ENCODE peak calls at places on chromosomes 3 and 15, in four cellular contexts. M is PC-3, C is pancreas, G is hepatocyte. X is an unnamed sample.

GRCh38 chr3:127781411-127782001 is 40.8 kb downstream of the MGLL start:
- DNase-seq in C (no peak), M (no peak), G (no peak), X (no peak)

GRCh38 chr3:147153830-147154539 is 252.4 kb downstream of the ZIC4 start:
- DNase-seq in C (no peak), M (no peak), G (no peak), X (no peak)

GRCh38 chr15:101148881-101149664 is 102.8 kb downstream of the CHSY1 start:
- DNase-seq in G (peak; percentile 47), M (no peak), C (no peak), X (no peak)

GRCh38 chr3:177724020-177724638 is 526.8 kb upstream of the TBL1XR1 start:
- DNase-seq in M (no peak), C (no peak), G (no peak), X (no peak)

GRCh38 chr3:139285691-139286090 is 58.1 kb upstream of the MRPS22 start:
- DNase-seq in C (no peak), G (no peak), M (no peak), X (no peak)

GRCh38 chr3:175343946-175344345 is 484.8 kb downstream of the NAALADL2 start:
- DNase-seq in M (no peak), C (no peak), G (no peak), X (no peak)

GRCh38 chr15:67024322-67024997 is 40.9 kb upstream of the SMAD3 start:
- DNase-seq in M (peak; percentile 90), C (peak; percentile 74), G (peak; percentile 89), X (no peak)

GRCh38 chr3:194257030-194257657 is 94.0 kb downstream of the CPN2 start:
- DNase-seq in M (no peak), G (no peak), C (no peak), X (no peak)

GRCh38 chr3:140203510-140203909 is 268.5 kb downstream of the CLSTN2 start:
- DNase-seq in G (no peak), C (no peak), M (no peak), X (no peak)

GRCh38 chr3:131535131-131535530 is 32.4 kb upstream of the MRPL3 start:
- DNase-seq in M (peak; percentile 78), G (no peak), C (no peak), X (no peak)

GRCh38 chr15:31013863-31014607 is 22.6 kb upstream of the MTMR10 start:
- DNase-seq in M (no peak), C (no peak), G (no peak), X (no peak)

GRCh38 chr15:67253517-67254237 is 784 bp downstream of the AAGAB start:
- DNase-seq in M (peak; percentile 7), G (no peak), C (no peak), X (no peak)

GRCh38 chr15:40108061-40108854 is 421 bp downstream of the BMF start:
- DNase-seq in M (peak; percentile 32), C (peak; percentile 89), G (peak; percentile 68), X (no peak)

GRCh38 chr3:30299674-30300423 is 306.6 kb upstream of the TGFBR2 start:
- DNase-seq in M (no peak), C (no peak), G (no peak), X (no peak)

GRCh38 chr3:68876112-68876713 is 56.1 kb downstream of the TAFA4 start:
- DNase-seq in C (no peak), M (peak; percentile 66), G (peak; percentile 83), X (no peak)

GRCh38 chr15:74770211-74770892 is 11.5 kb upstream of the CSK start:
- DNase-seq in C (no peak), M (no peak), G (no peak), X (no peak)

GRCh38 chr3:129001101-129001816 is at the start of gene EFCC1:
- DNase-seq in G (peak; percentile 65), M (no peak), C (no peak), X (no peak)

GRCh38 chr3:138289701-138290100 is 40.0 kb downstream of the NME9 start:
- DNase-seq in G (no peak), C (no peak), M (no peak), X (no peak)

GRCh38 chr3:121885386-121885785 is 8.8 kb upstream of the SLC15A2 start:
- DNase-seq in G (no peak), C (no peak), M (no peak), X (no peak)

GRCh38 chr15:27214032-27214431 is 243.1 kb downstream of the GABRG3 start:
- DNase-seq in M (no peak), C (no peak), G (no peak), X (no peak)

GRCh38 chr15:82832601-82833209 is 23.3 kb downstream of the WHAMM start:
- DNase-seq in C (no peak), M (peak; percentile 93), G (no peak), X (no peak)

GRCh38 chr3:14899993-14900618 is 47.3 kb upstream of the NR2C2 start:
- DNase-seq in G (peak; percentile 56), M (no peak), C (no peak), X (no peak)

GRCh38 chr3:63975705-63976104 is 47.6 kb downstream of the PSMD6 start:
- DNase-seq in M (no peak), G (no peak), C (peak; percentile 64), X (no peak)

GRCh38 chr3:147410518-147411234 is 1.5 kb downstream of the ZIC1 start:
- DNase-seq in G (no peak), M (no peak), C (no peak), X (no peak)

GRCh38 chr15:87733005-87733404 is 523.5 kb downstream of the NTRK3 start:
- DNase-seq in M (no peak), C (no peak), G (peak; percentile 45), X (no peak)

GRCh38 chr3:134709563-134710312 is 58.9 kb upstream of the KY start:
- DNase-seq in G (no peak), M (no peak), C (no peak), X (no peak)

GRCh38 chr15:28948036-28948435 is 62.3 kb downstream of the APBA2 start:
- DNase-seq in M (no peak), C (no peak), G (no peak), X (no peak)

GRCh38 chr3:124552224-124552623 is 178.0 kb upstream of the UMPS start:
- DNase-seq in C (peak; percentile 39), G (peak; percentile 61), M (peak; percentile 97), X (no peak)

GRCh38 chr15:40111888-40112287 is 3.2 kb upstream of the BMF start:
- DNase-seq in M (no peak), G (no peak), C (no peak), X (no peak)

DNA sequence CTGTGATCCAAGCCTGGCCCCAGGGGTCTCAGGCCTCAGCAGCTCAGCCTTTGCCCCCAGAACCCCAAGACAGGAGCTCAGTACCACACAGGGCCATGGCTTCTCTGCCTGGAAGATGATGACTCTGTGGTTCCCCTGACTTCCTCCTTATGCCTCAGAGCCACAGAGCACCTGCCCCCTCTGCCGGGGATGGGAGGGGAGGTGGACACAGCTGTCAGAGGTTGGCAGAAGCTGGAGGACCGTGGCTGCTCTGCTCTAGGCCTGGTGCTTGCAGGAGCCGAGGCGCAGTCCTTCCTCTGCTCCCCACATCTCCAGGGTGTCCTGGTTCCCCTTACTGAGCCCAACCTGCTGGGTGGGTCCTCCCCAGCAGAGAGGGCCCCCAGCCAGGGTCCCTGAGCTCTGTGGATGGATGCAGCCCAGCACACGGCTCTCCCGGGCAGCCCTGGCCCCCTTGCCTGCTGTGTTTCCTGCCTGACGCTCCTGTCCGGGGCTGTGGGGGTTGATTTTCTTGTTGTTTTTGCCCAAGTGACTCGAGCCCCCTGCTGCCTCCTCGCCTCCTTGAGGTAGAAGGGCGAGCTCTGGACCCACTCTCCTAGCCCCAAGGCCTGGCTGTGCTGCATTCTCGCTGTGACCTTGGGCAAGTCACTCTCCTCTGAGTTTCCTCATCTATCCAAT is 36.6 kb downstream of the PSTPIP1 start:
- DNase-seq in C (peak; percentile 12), M (no peak), G (no peak), X (no peak)
- TF ChIP-seq CTCF in C (no peak), M (no peak), G (no peak), X (no peak)

DNA sequence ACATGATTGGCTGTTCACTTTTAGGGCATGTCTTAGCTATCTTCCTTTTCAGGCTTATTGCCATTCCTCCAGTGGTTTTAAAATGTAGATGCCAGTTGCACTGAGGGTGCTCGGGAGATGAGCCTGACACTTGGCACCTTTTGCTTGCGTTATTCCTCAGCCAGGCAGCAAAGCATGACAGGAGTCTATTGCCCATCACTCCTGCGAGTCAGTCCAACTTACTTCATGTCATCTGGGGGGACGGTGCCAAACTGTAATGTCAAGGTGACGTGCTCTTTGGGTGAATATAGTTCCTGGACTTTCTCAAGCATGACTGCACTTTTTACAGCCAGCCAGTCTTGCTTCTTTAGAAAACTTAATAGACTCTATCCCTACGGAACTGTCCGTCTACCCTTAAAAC is 406.0 kb upstream of the C2CD4B start:
- DNase-seq in M (no peak), G (no peak), C (no peak), X (no peak)
- H3K27me3 ChIP-seq in M (no peaks in the 10 kb centered on the region), G (no peaks in the 10 kb centered on the region), C (no peaks in the 10 kb centered on the region), X (peaks cover 10% of the 10 kb centered on the region)

GRCh38 chr15:60751985-60752952 is 273.3 kb upstream of the ICE2 start:
- DNase-seq in C (peak; percentile 37), G (peak; percentile 63), M (no peak), X (no peak)
- H3K27ac ChIP-seq in C (no peak overlapping the region), G (peak overlapping the region; percentile 55), M (no peak overlapping the region), X (no peak overlapping the region)

GRCh38 chr15:68279779-68280745 is 2.5 kb downstream of the FEM1B start:
- DNase-seq in G (no peak), C (no peak), M (no peak), X (no peak)

GRCh38 chr15:68277131-68277604 is 377 bp upstream of the FEM1B start:
- DNase-seq in M (no peak), C (no peak), G (peak; percentile 70), X (no peak)

GRCh38 chr15:68277605-68278344 is at the start of gene FEM1B:
- DNase-seq in C (peak; percentile 87), G (peak; percentile 95), M (peak; percentile 83), X (peak; percentile 85)

GRCh38 chr15:68279218-68279533 is 1.6 kb downstream of the FEM1B start:
- DNase-seq in G (no peak), M (no peak), C (no peak), X (no peak)

DNA sequence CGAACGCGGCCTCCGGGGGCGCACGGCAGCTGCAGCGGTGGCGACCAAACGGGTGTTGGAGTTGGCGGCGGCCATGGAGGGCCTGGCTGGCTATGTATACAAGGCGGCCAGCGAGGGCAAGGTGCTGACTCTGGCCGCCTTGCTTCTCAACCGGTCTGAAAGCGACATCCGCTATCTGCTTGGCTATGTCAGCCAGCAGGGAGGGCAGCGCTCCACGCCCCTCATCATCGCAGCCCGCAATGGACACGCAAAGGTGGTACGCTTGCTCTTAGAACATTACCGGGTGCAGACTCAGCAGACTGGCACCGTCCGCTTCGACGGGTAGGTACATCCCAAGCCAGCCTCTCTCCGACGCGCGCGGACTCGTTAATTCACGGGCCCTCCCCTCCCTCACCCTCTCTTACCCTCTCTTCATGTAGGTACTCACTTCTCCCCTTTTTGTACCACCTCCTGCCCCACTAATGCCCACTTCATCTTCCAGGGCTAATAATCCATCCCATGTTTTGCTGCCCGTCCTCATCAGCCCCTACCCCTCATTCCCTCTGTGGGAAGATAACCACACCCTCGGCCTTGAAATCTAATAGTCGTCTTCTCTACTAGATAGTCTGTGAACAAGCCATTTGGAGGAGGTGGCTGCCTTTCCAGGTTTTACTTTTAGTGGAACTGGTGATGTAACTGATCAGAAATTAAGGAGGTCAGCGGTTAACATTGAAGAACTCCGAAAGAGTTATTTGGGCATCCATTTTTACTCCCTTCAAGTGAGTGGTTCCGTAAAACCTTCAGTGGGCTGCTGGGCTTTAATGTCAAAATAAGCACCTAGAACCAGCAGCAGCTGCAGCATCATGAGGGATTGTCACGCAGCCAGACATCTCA is 1.0 kb downstream of the FEM1B start:
- DNase-seq in M (peak; percentile 42), G (no peak), C (no peak), X (peak; percentile 72)
- TF ChIP-seq CTCF in M (no peak), G (peak; percentile 36), C (no peak), X (peak; percentile 42)